ENCODE peak calls at places on chromosomes 11 and 22, in eight cellular contexts. A, D, Q, Y, E, P, J and C are unnamed samples.

GRCh38 chr22:32097018-32097417 is 54.0 kb downstream of the SLC5A1 start:
- DNase-seq in J (no peak), A (no peak), Y (no peak), Q (no peak), D (no peak), E (no peak), P (no peak), C (no peak)

GRCh38 chr11:22753401-22753800 is 76.2 kb downstream of the SVIP start:
- DNase-seq in E (no peak), P (no peak), Q (no peak), Y (no peak), D (no peak), J (no peak), A (no peak), C (no peak)

GRCh38 chr11:96178014-96178745 is 164.8 kb downstream of the MAML2 start:
- DNase-seq in Y (no peak), D (no peak), J (no peak), E (no peak), P (no peak), A (no peak), Q (no peak), C (no peak)

GRCh38 chr11:133516845-133517244 is 15.5 kb downstream of the OPCML start:
- DNase-seq in Q (no peak), P (no peak), A (no peak), D (no peak), J (no peak), E (no peak), Y (no peak), C (no peak)

GRCh38 chr22:25484916-25485315 is 79.6 kb upstream of the GRK3 start:
- DNase-seq in Y (no peak), D (no peak), J (no peak), A (no peak), E (no peak), P (no peak), Q (no peak), C (no peak)

GRCh38 chr11:121687961-121688566 is 235.3 kb upstream of the SORL1-AS1 start:
- DNase-seq in P (no peak), J (no peak), Y (no peak), D (no peak), A (no peak), Q (no peak), E (peak), C (no peak)

GRCh38 chr22:45478108-45478771 is 24.4 kb upstream of the FBLN1 start:
- DNase-seq in Y (no peak), D (no peak), P (peak), Q (peak), A (no peak), J (peak), E (no peak), C (no peak)

GRCh38 chr11:120667281-120667680 is 155.7 kb downstream of the GRIK4 start:
- DNase-seq in Y (no peak), A (no peak), D (peak), E (no peak), Q (peak), P (no peak), J (no peak), C (no peak)

GRCh38 chr11:126592496-126593410 is 237.3 kb downstream of the ST3GAL4 start:
- DNase-seq in J (no peak), D (no peak), E (peak), Y (no peak), Q (no peak), A (no peak), P (no peak), C (no peak)

GRCh38 chr11:22728600-22729394 is 62.4 kb downstream of the GAS2 start:
- DNase-seq in Q (no peak), E (no peak), Y (no peak), D (no peak), P (no peak), A (no peak), J (no peak), C (no peak)

GRCh38 chr11:31805629-31806185 is 5.4 kb downstream of the PAX6 start:
- DNase-seq in Y (no peak), D (no peak), A (no peak), J (no peak), E (peak), P (no peak), Q (no peak), C (no peak)

GRCh38 chr11:64675417-64676252 is 47.4 kb downstream of the NRXN2 start:
- DNase-seq in J (peak), Q (no peak), E (no peak), A (peak), P (peak), Y (no peak), D (no peak), C (peak)

GRCh38 chr11:95833378-95833777 is 43.1 kb downstream of the CEP57 start:
- DNase-seq in A (no peak), J (no peak), E (no peak), Y (no peak), D (no peak), P (no peak), Q (no peak), C (no peak)

GRCh38 chr11:110355011-110355744 is 58.8 kb upstream of the RDX start:
- DNase-seq in A (no peak), J (no peak), E (peak), Y (no peak), P (no peak), Q (no peak), D (no peak), C (peak)

GRCh38 chr22:19181786-19182471 is 3.4 kb upstream of the SLC25A1 start:
- DNase-seq in Q (no peak), A (no peak), J (no peak), Y (no peak), P (no peak), E (no peak), D (peak), C (no peak)

GRCh38 chr11:130096823-130097222 is 27.1 kb downstream of the APLP2 start:
- DNase-seq in Y (no peak), P (no peak), D (no peak), Q (no peak), J (no peak), E (no peak), A (no peak), C (no peak)

GRCh38 chr11:73317373-73317772 is 9.3 kb downstream of the ARHGEF17 start:
- DNase-seq in Y (no peak), D (no peak), A (peak), Q (peak), J (no peak), P (no peak), E (no peak), C (peak)

GRCh38 chr11:126080206-126080941 is 17.7 kb upstream of the CDON start:
- DNase-seq in P (no peak), Q (no peak), E (no peak), Y (no peak), A (no peak), J (no peak), D (no peak), C (no peak)

GRCh38 chr11:114082767-114083181 is 23.3 kb downstream of the ZBTB16 start:
- DNase-seq in P (no peak), Q (no peak), D (no peak), A (no peak), J (no peak), E (no peak), Y (no peak), C (no peak)

GRCh38 chr11:127133061-127133460 is 132.5 kb upstream of the KIRREL3 start:
- DNase-seq in E (no peak), A (no peak), Y (no peak), J (no peak), Q (no peak), P (no peak), D (no peak), C (no peak)

GRCh38 chr11:57541099-57541670 is 3.8 kb downstream of the SMTNL1 start:
- DNase-seq in A (no peak), P (no peak), Y (no peak), Q (no peak), E (no peak), J (no peak), D (no peak), C (no peak)

GRCh38 chr22:19039796-19040580 is 82.2 kb downstream of the DGCR2 start:
- DNase-seq in A (no peak), J (no peak), E (no peak), Q (peak), Y (no peak), D (no peak), P (no peak), C (no peak)

GRCh38 chr11:104343578-104343977 is 179.6 kb upstream of the PDGFD start:
- DNase-seq in D (no peak), E (peak), Q (no peak), A (no peak), Y (peak), P (no peak), J (no peak), C (no peak)

GRCh38 chr22:22849640-22850610 is 37.7 kb upstream of the IGLL5 start:
- DNase-seq in P (no peak), A (no peak), Y (peak), Q (no peak), E (no peak), J (no peak), D (no peak), C (no peak)

GRCh38 chr11:111665779-111666178 is 63.5 kb downstream of the SIK2 start:
- DNase-seq in E (peak), Q (no peak), P (peak), D (no peak), A (no peak), Y (peak), J (no peak), C (no peak)

GRCh38 chr11:64298966-64299846 is 952 bp upstream of the CATSPERZ start:
- DNase-seq in A (peak), P (no peak), E (peak), D (no peak), Y (no peak), Q (peak), J (no peak), C (peak)

GRCh38 chr11:92978226-92979111 is 9.0 kb downstream of the MTNR1B start:
- DNase-seq in P (no peak), Y (no peak), Q (no peak), D (no peak), J (no peak), A (no peak), E (no peak), C (no peak)

GRCh38 chr22:42884616-42885375 is 27.7 kb upstream of the ARFGAP3 start:
- DNase-seq in J (no peak), Y (no peak), D (no peak), A (no peak), Q (no peak), E (no peak), P (no peak), C (no peak)